ENCODE peak calls at places on chromosomes 11 and 22, in nine cellular contexts. P, E, Z, X, G, M, K, F and Y are unnamed samples.

GRCh38 chr22:31211862-31212730 is at the start of gene LIMK2:
- DNase-seq in M (peak), G (peak), K (peak), Z (peak), F (peak), P (peak), X (peak), E (peak), Y (no peak)

GRCh38 chr11:118301600-118302195 is 2.8 kb upstream of the CD3E start:
- DNase-seq in X (no peak), Z (no peak), F (no peak), G (no peak), E (no peak), M (no peak), P (no peak), K (no peak), Y (no peak)

GRCh38 chr11:104094576-104094975 is 58.1 kb downstream of the DDI1 start:
- DNase-seq in E (no peak), Z (no peak), X (no peak), P (no peak), G (no peak), F (no peak), M (no peak), K (no peak), Y (no peak)

GRCh38 chr11:62108971-62109391 is 14.8 kb upstream of the INCENP start:
- DNase-seq in X (no peak), G (no peak), F (no peak), E (no peak), Z (no peak), M (no peak), K (peak), P (no peak), Y (peak)

GRCh38 chr11:113351061-113351460 is 36.5 kb upstream of the ANKK1 start:
- DNase-seq in P (no peak), K (no peak), Z (no peak), X (no peak), E (no peak), M (no peak), G (no peak), F (no peak), Y (no peak)

GRCh38 chr11:130434521-130435223 is 6.3 kb upstream of the ADAMTS8 start:
- DNase-seq in E (peak), X (peak), Z (peak), K (peak), M (peak), F (peak), G (peak), P (no peak), Y (no peak)

GRCh38 chr11:126282361-126282741 is 542 bp upstream of the TIRAP start:
- DNase-seq in G (peak), X (no peak), E (no peak), Z (no peak), M (peak), P (no peak), K (no peak), F (no peak), Y (no peak)

GRCh38 chr11:43687120-43687791 is 6.7 kb downstream of the HSD17B12 start:
- DNase-seq in M (peak), X (no peak), P (no peak), F (no peak), E (no peak), Z (no peak), K (no peak), G (no peak), Y (no peak)

GRCh38 chr11:789951-790350 is at the start of gene CEND1:
- DNase-seq in Z (no peak), K (no peak), E (no peak), M (no peak), F (no peak), P (no peak), G (no peak), X (no peak), Y (no peak)

GRCh38 chr11:73154178-73154577 is 12.1 kb upstream of the FCHSD2 start:
- DNase-seq in K (peak), G (peak), P (no peak), Z (no peak), X (peak), F (no peak), E (no peak), M (no peak), Y (no peak)

GRCh38 chr22:36432592-36433317 is 45.0 kb upstream of the MYH9 start:
- DNase-seq in M (no peak), K (no peak), Z (no peak), G (no peak), F (no peak), P (no peak), X (no peak), E (no peak), Y (no peak)

GRCh38 chr11:95684701-95685100 is 104.9 kb downstream of the FAM76B start:
- DNase-seq in E (no peak), F (no peak), M (no peak), Z (no peak), X (no peak), K (no peak), G (no peak), P (no peak), Y (no peak)

GRCh38 chr11:115687934-115688333 is 183.7 kb upstream of the CADM1 start:
- DNase-seq in F (no peak), P (no peak), K (no peak), X (no peak), G (no peak), Z (no peak), M (no peak), E (no peak), Y (no peak)

GRCh38 chr22:18109410-18110193 is 1.0 kb upstream of the TUBA8 start:
- DNase-seq in P (no peak), X (no peak), M (no peak), K (no peak), F (no peak), G (peak), E (no peak), Z (no peak), Y (no peak)

GRCh38 chr11:75705541-75705940 is 12.1 kb upstream of the MOGAT2 start:
- DNase-seq in M (no peak), X (no peak), G (no peak), K (no peak), P (no peak), Z (no peak), F (no peak), E (no peak), Y (no peak)

GRCh38 chr11:615453-616319 is at the start of gene IRF7:
- DNase-seq in P (no peak), Z (peak), X (peak), K (peak), F (peak), G (peak), M (peak), E (peak), Y (peak)

GRCh38 chr11:131186629-131187075 is 183.8 kb upstream of the NTM start:
- DNase-seq in M (no peak), K (no peak), E (no peak), Z (no peak), G (no peak), F (no peak), X (peak), P (no peak), Y (no peak)

GRCh38 chr22:42560781-42561180 is 7.0 kb downstream of the SERHL2 start:
- DNase-seq in E (no peak), G (no peak), K (no peak), F (no peak), Z (no peak), X (no peak), P (no peak), M (no peak), Y (no peak)

GRCh38 chr11:94681852-94682251 is 86.3 kb upstream of the AMOTL1 start:
- DNase-seq in M (no peak), Z (no peak), F (no peak), P (no peak), G (no peak), K (no peak), X (no peak), E (no peak), Y (no peak)

GRCh38 chr11:3942160-3942955 is 86.9 kb downstream of the STIM1 start:
- DNase-seq in G (no peak), M (peak), E (no peak), X (no peak), F (no peak), Z (no peak), K (no peak), P (no peak), Y (no peak)

GRCh38 chr11:75527938-75528845 is 2.5 kb upstream of the GDPD5 start:
- DNase-seq in Z (no peak), M (no peak), X (no peak), F (no peak), E (no peak), G (no peak), P (no peak), K (no peak), Y (no peak)

GRCh38 chr11:96704847-96705246 is 315.0 kb downstream of the JRKL start:
- DNase-seq in K (no peak), F (no peak), Z (no peak), P (no peak), M (no peak), G (no peak), X (no peak), E (no peak), Y (no peak)

GRCh38 chr22:31083377-31083768 is 2.3 kb downstream of the SMTN start:
- DNase-seq in M (peak), X (no peak), G (no peak), E (no peak), P (no peak), Z (no peak), K (no peak), F (no peak), Y (no peak)

GRCh38 chr22:35299217-35299716 is 427 bp upstream of the TOM1 start:
- DNase-seq in P (no peak), E (no peak), G (no peak), Z (no peak), M (no peak), K (peak), F (no peak), X (no peak), Y (no peak)
- TF ChIP-seq CTCF in P (no peak), E (no peak), G (no peak), Z (no peak), M (peak), K (no peak), F (peak), X (no peak), Y (no peak)

GRCh38 chr11:47523491-47524199 is 29.3 kb downstream of the CELF1 start:
- DNase-seq in M (no peak), P (no peak), X (no peak), K (no peak), E (no peak), Z (no peak), G (no peak), F (no peak), Y (no peak)
- TF ChIP-seq POLR2AphosphoS5 in M (peak), P (no peak), X (no peak), K (no peak), E (no peak), Z (no peak), G (no peak), F (no peak), Y (no peak)

GRCh38 chr11:81420668-81421550 is 1312.8 kb downstream of the FAM181B start:
- DNase-seq in E (no peak), G (no peak), F (no peak), Z (no peak), P (peak), M (no peak), X (no peak), K (no peak), Y (no peak)
- TF ChIP-seq CTCF in E (no peak), G (no peak), F (no peak), Z (no peak), P (no peak), M (no peak), X (no peak), K (no peak), Y (no peak)

GRCh38 chr22:44309137-44309536 is 3.6 kb downstream of the SHISAL1 start:
- DNase-seq in Z (peak), F (no peak), M (no peak), P (no peak), E (peak), G (no peak), X (no peak), K (peak), Y (no peak)

GRCh38 chr22:44311104-44311854 is 1.5 kb downstream of the SHISAL1 start:
- DNase-seq in M (no peak), P (no peak), K (no peak), Z (no peak), E (no peak), F (no peak), X (no peak), G (no peak), Y (no peak)

GRCh38 chr22:44311855-44312170 is 938 bp downstream of the SHISAL1 start:
- DNase-seq in E (no peak), X (no peak), Z (no peak), G (no peak), K (no peak), M (no peak), F (no peak), P (no peak), Y (no peak)

GRCh38 chr22:44307509-44308169 is 5.1 kb downstream of the SHISAL1 start:
- DNase-seq in Z (no peak), M (no peak), F (no peak), X (no peak), G (no peak), K (no peak), P (no peak), E (no peak), Y (no peak)

GRCh38 chr22:44309647-44310046 is 3.1 kb downstream of the SHISAL1 start:
- DNase-seq in M (no peak), E (no peak), P (no peak), K (no peak), F (no peak), Z (no peak), X (no peak), G (no peak), Y (no peak)
- TF ChIP-seq POLR2AphosphoS5 in M (peak), E (no peak), P (no peak), K (no peak), F (no peak), Z (no peak), X (no peak), G (no peak), Y (no peak)

GRCh38 chr11:45409587-45409986 is 123.4 kb upstream of the SYT13 start:
- DNase-seq in E (no peak), Z (no peak), P (no peak), G (no peak), F (no peak), K (no peak), X (no peak), M (no peak), Y (no peak)

GRCh38 chr11:45410391-45411215 is 124.5 kb upstream of the SYT13 start:
- DNase-seq in P (peak), E (no peak), X (no peak), M (no peak), Z (no peak), F (no peak), K (no peak), G (no peak), Y (no peak)

GRCh38 chr11:45407226-45407625 is 121.1 kb upstream of the SYT13 start:
- DNase-seq in P (no peak), X (no peak), Z (no peak), M (peak), K (no peak), E (no peak), G (no peak), F (no peak), Y (no peak)

GRCh38 chr11:45402049-45402630 is 116.0 kb upstream of the SYT13 start:
- DNase-seq in F (no peak), P (no peak), Z (peak), G (no peak), M (no peak), K (no peak), X (no peak), E (no peak), Y (no peak)

GRCh38 chr11:45405916-45406670 is 120.0 kb upstream of the SYT13 start:
- DNase-seq in E (no peak), P (no peak), F (no peak), X (no peak), M (peak), K (no peak), Z (no peak), G (no peak), Y (no peak)
- TF ChIP-seq CTCF in E (peak), P (no peak), F (no peak), X (peak), M (no peak), K (peak), Z (no peak), G (no peak), Y (no peak)

GRCh38 chr22:44950806-44951509 is 58.8 kb downstream of the PHF21B start:
- DNase-seq in G (no peak), K (no peak), P (no peak), F (no peak), M (no peak), E (no peak), X (peak), Z (no peak), Y (no peak)
- TF ChIP-seq POLR2AphosphoS5 in G (no peak), K (no peak), P (no peak), F (no peak), M (no peak), E (no peak), X (no peak), Z (no peak), Y (no peak)

DNA sequence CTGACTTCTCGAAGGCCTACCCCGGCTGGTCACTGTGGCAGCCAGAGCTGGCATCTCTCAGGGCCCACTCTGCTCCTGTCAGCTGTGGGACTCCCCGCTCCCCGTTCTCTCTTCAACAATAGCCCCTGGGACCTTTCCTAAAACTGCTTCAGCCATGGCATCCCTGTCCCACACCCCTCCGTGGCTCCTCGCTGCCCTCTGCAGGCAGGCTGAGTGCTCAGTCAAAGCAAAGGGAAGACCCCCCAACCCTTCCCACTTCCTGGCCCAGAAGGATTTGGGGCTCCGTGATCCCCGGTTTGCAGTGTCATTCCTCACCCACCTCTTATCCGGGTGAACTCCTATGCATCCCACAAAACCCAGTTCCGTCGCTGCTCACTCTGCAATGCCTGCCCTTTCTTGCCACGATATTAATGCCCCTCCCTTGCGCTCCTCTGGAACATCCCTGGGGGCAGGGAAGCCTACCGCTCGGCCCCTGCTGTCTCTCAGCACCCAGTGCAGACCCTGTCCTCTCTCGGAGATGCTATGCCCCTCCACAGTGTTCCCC is 1.6 kb upstream of the TH start:
- DNase-seq in Z (no peak), E (no peak), F (no peak), X (no peak), M (no peak), P (no peak), G (no peak), K (no peak), Y (no peak)
- TF ChIP-seq CTCF in Z (no peak), E (peak), F (no peak), X (no peak), M (no peak), P (no peak), G (no peak), K (no peak), Y (no peak)

GRCh38 chr22:38504731-38505594 is 1.1 kb downstream of the DDX17 start:
- DNase-seq in Z (no peak), F (no peak), M (peak), P (no peak), E (no peak), X (no peak), K (peak), G (peak), Y (no peak)
- TF ChIP-seq POLR2AphosphoS5 in Z (no peak), F (peak), M (no peak), P (peak), E (no peak), X (peak), K (peak), G (peak), Y (peak)

GRCh38 chr22:41508770-41509170 is 35.5 kb downstream of the POLR3H start:
- DNase-seq in F (no peak), Z (no peak), E (no peak), M (no peak), G (no peak), P (no peak), X (no peak), K (no peak), Y (no peak)
- TF ChIP-seq CTCF in F (no peak), Z (no peak), E (no peak), M (no peak), G (no peak), P (no peak), X (no peak), K (no peak), Y (no peak)

DNA sequence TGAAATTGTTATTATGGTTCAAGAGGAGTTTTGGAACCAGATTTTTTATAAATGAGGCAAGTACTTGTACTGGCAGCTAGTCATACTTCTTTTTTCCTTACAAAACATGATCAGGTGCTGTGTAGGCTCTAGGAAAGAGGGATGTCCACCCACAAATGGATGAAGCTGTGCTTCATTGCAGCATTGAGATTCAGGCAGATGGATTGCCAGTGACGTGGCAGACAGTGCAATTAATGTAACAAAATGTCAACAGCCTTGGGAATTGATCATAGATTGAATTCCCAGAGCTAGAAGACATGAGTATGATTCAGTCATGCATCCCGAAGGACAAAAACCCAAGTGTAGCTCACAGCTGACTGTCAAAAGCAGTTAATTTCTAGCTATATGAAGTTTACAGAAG is 99.2 kb upstream of the RASSF10 start:
- DNase-seq in K (no peak), X (no peak), E (no peak), F (no peak), G (no peak), P (no peak), M (no peak), Z (no peak), Y (no peak)
- TF ChIP-seq POLR2AphosphoS5 in K (no peak), X (no peak), E (no peak), F (no peak), G (no peak), P (no peak), M (no peak), Z (no peak), Y (no peak)